ENCODE peak calls at places on chromosomes 7 and 10, in four cellular contexts. G is GM12878, X is HepG2, Q is H1. I is an unnamed sample.

GRCh38 chr10:67815571-67816059 is 22.4 kb downstream of the DNAJC12 start:
- DNase-seq in G (no peak), X (no peak), Q (no peak), I (no peak)

GRCh38 chr7:19239951-19240350 is 94.7 kb upstream of the FERD3L start:
- DNase-seq in G (no peak), X (no peak), Q (no peak), I (no peak)

GRCh38 chr7:98826811-98827231 is 43.0 kb downstream of the TMEM130 start:
- DNase-seq in G (no peak), X (no peak), Q (no peak), I (no peak)

GRCh38 chr10:63497321-63497720 is 23.9 kb upstream of the REEP3 start:
- DNase-seq in G (no peak), X (no peak), Q (no peak), I (no peak)

GRCh38 chr10:110919971-110920881 is 822 bp downstream of the SHOC2 start:
- DNase-seq in G (peak), X (no peak), Q (peak), I (peak)

GRCh38 chr10:76205361-76205760 is 773.9 kb downstream of the LRMDA start:
- DNase-seq in G (no peak), X (no peak), Q (no peak), I (no peak)

GRCh38 chr7:137354361-137354760 is 10.8 kb upstream of the PTN start:
- DNase-seq in G (no peak), X (no peak), Q (no peak), I (no peak)

GRCh38 chr10:73398024-73398423 is 15.8 kb downstream of the ANXA7 start:
- DNase-seq in G (no peak), X (no peak), Q (peak), I (peak)

GRCh38 chr10:97771055-97771811 is 566 bp downstream of the SFRP5 start:
- DNase-seq in G (no peak), X (no peak), Q (peak), I (no peak)

GRCh38 chr10:100985336-100985735 is 2.0 kb downstream of the MRPL43 start:
- DNase-seq in G (no peak), X (peak), Q (no peak), I (peak)

GRCh38 chr10:25875555-25876165 is 58.4 kb upstream of the MYO3A start:
- DNase-seq in G (peak), X (peak), Q (peak), I (peak)

GRCh38 chr7:139791316-139791715 is 13.5 kb upstream of the HIPK2 start:
- DNase-seq in G (no peak), X (no peak), Q (no peak), I (no peak)

GRCh38 chr7:12764355-12765000 is 77.0 kb downstream of the ARL4A start:
- DNase-seq in G (no peak), X (no peak), Q (no peak), I (no peak)

GRCh38 chr10:17024461-17024860 is 105.2 kb downstream of the CUBN start:
- DNase-seq in G (no peak), X (no peak), Q (no peak), I (no peak)

GRCh38 chr10:93259126-93259525 is 185.4 kb downstream of the CYP26A1 start:
- DNase-seq in G (no peak), X (no peak), Q (no peak), I (no peak)

GRCh38 chr10:62081322-62081945 is 179.9 kb downstream of the ARID5B start:
- DNase-seq in G (no peak), X (no peak), Q (no peak), I (no peak)

GRCh38 chr7:43141091-43141490 is 28.6 kb downstream of the HECW1 start:
- DNase-seq in G (no peak), X (no peak), Q (peak), I (no peak)

GRCh38 chr10:103193820-103194529 is 903 bp upstream of the NT5C2 start:
- DNase-seq in G (peak), X (no peak), Q (no peak), I (no peak)

GRCh38 chr10:89314676-89315075 is 12.8 kb downstream of the IFIT2 start:
- DNase-seq in G (no peak), X (no peak), Q (no peak), I (no peak)

GRCh38 chr10:93654201-93654600 is 41.9 kb downstream of the PDE6C start:
- DNase-seq in G (no peak), X (no peak), Q (no peak), I (no peak)

GRCh38 chr10:7525314-7526016 is 114.6 kb upstream of the SFMBT2 start:
- DNase-seq in G (peak), X (peak), Q (peak), I (peak)

GRCh38 chr10:69234447-69234846 is 14.3 kb downstream of the HKDC1 start:
- DNase-seq in G (no peak), X (no peak), Q (no peak), I (no peak)

GRCh38 chr7:8175929-8176369 is 86.0 kb downstream of the ICA1 start:
- DNase-seq in G (no peak), X (peak), Q (no peak), I (no peak)

GRCh38 chr7:73761854-73762658 is 8.0 kb downstream of the CLDN3 start:
- DNase-seq in G (no peak), X (no peak), Q (peak), I (no peak)
- TF ChIP-seq BRCA1 in G (no peak), X (no peak), Q (no peak), I (no peak)

GRCh38 chr7:157759246-157759805 is 422.5 kb downstream of the DNAJB6 start:
- DNase-seq in G (no peak), X (no peak), Q (no peak), I (no peak)

GRCh38 chr7:157762824-157763223 is 426.0 kb downstream of the DNAJB6 start:
- DNase-seq in G (no peak), X (no peak), Q (no peak), I (no peak)

GRCh38 chr7:157757776-157758467 is 421.1 kb downstream of the DNAJB6 start:
- DNase-seq in G (no peak), X (no peak), Q (peak), I (no peak)

GRCh38 chr7:157758468-157759245 is 421.9 kb downstream of the DNAJB6 start:
- DNase-seq in G (no peak), X (no peak), Q (no peak), I (no peak)

DNA sequence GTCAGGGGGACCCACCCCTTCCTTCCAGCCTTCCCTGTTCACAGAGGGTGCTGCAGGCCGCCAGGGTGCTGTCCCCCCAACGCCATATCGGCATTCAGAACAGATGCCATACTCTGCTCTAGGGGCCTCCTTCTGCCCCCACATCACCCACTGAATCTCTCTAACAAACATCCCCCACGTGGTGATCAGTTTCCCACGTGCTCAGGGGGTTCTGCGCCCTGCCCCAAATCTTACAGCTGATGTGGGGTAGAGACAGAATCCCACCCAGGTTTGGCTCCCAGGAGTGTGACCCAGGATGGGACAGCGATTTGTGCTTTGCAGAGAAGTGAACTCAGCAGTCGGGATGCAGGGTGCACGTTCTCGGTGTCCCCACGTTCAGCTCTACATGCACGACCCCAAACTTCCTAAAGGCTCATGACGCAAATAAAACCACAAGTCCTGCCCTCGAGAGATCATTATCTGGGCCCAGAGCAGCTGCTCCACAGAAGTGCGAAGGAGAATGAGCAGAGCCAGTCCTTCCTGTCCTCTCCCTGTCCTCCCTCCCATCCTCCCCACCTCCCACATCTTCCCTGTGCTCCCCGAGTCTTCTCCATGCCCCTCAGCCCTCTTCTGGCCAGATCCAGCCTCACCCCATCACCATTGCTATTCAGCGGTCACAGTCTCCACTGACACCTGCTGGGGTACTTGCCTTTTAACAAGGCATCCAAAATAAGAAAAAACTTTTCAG is 423.4 kb downstream of the DNAJB6 start:
- DNase-seq in G (no peak), X (no peak), Q (no peak), I (no peak)
- TF ChIP-seq BRCA1 in G (no peak), X (no peak), Q (no peak), I (no peak)

DNA sequence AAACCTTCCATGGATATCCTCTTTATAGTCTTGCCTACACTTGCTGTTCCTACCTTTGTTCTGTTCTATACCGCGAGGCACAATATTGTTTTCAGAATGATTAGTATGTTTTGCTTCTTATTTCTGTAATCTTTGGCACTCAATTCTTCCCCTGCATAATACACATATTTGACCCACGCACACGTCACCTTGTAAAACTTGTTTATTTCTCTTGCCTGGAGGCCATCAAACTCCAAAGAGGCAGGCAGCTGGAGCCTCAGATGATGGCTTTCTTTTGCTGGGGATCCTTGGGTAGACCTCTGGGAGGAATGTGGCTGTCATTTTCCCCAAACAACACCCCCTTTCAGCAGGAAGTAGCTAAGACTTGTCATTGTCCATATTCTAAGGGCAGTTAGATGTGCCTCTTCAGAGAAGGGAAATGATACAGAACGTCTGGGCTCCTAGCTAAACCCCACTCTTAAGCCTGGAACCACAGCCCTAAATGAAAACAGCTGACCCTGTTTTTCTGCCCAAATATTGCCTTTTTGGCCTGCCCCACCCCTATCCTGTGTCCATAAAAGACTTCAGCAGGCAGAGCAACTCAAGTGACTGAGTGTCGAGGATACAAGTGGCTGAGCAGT is 111.3 kb downstream of the ITGB8 start:
- DNase-seq in G (no peak), X (no peak), Q (no peak), I (no peak)
- TF ChIP-seq BRCA1 in G (no peak), X (no peak), Q (no peak), I (no peak)

GRCh38 chr10:4034907-4035581 is 250.0 kb upstream of the KLF6 start:
- DNase-seq in G (no peak), X (no peak), Q (no peak), I (no peak)
- TF ChIP-seq BRCA1 in G (no peak), X (no peak), Q (no peak), I (no peak)

GRCh38 chr10:70528726-70529362 is 50.3 kb downstream of the PALD1 start:
- DNase-seq in G (no peak), X (peak), Q (no peak), I (peak)
- TF ChIP-seq BRCA1 in G (no peak), X (no peak), Q (no peak), I (no peak)

DNA sequence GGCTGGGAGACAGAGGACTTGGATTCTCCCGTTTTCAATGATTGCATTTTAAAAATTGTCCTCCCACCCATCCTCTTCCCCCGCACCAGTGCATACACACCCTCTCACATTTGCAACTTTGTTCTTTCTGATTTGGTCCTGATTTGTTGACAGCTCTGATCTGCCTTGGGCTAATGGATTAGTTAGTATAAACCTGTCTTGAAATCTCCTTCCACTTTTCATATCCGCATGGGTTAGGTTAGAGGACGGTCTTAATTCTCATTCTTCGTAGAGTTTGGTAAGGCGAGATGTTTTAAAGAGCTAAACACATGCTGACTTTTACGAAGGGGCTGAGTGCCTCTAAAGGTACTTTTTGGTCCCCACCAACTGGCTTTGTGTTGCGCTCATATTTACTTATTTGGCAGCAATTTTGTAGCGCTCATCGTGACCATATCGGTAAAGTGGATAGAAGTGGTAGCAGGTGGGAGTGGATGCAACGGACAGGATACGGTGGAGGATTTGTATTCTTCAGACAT is 1.1 kb downstream of the AHR start:
- DNase-seq in G (no peak), X (no peak), Q (no peak), I (no peak)
- TF ChIP-seq BRCA1 in G (no peak), X (no peak), Q (no peak), I (no peak)

GRCh38 chr7:44321796-44322195 is 3.6 kb downstream of the CAMK2B start:
- DNase-seq in G (no peak), X (no peak), Q (peak), I (no peak)

GRCh38 chr7:44318296-44318695 is 7.1 kb downstream of the CAMK2B start:
- DNase-seq in G (no peak), X (no peak), Q (peak), I (no peak)

GRCh38 chr7:44322631-44323363 is 2.6 kb downstream of the CAMK2B start:
- DNase-seq in G (no peak), X (no peak), Q (peak), I (no peak)

GRCh38 chr7:44320794-44321371 is 4.5 kb downstream of the CAMK2B start:
- DNase-seq in G (no peak), X (no peak), Q (peak), I (no peak)

DNA sequence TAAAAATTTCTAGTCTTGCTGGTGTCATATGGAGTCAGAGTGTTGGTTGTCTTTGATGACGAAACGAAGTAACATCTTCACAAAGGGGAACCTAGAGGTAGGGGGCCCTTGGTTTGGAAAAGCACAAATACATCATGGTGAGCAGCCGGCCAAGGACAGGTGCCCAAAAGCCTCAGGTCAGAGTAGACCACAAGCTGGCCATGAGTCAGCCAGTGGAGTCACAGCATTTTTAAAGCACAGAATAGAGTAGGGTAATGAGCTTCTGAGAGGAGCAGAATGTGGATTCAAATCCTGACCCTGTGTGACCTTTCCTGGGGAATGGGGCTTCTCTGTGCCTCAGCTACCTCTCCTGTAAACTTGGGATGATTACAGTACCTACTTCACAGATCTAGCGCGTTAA is 5.3 kb downstream of the CAMK2B start:
- DNase-seq in G (no peak), X (no peak), Q (no peak), I (no peak)
- TF ChIP-seq BRCA1 in G (no peak), X (no peak), Q (no peak), I (no peak)

GRCh38 chr10:79937256-79937635 is 11.7 kb downstream of the SFTPD start:
- DNase-seq in G (no peak), X (no peak), Q (no peak), I (no peak)

GRCh38 chr10:79938728-79939380 is 10.1 kb downstream of the SFTPD start:
- DNase-seq in G (no peak), X (no peak), Q (no peak), I (peak)

GRCh38 chr10:79939969-79940368 is 8.9 kb downstream of the SFTPD start:
- DNase-seq in G (no peak), X (no peak), Q (peak), I (no peak)

GRCh38 chr10:79936625-79937255 is 12.2 kb downstream of the SFTPD start:
- DNase-seq in G (no peak), X (no peak), Q (peak), I (no peak)

DNA sequence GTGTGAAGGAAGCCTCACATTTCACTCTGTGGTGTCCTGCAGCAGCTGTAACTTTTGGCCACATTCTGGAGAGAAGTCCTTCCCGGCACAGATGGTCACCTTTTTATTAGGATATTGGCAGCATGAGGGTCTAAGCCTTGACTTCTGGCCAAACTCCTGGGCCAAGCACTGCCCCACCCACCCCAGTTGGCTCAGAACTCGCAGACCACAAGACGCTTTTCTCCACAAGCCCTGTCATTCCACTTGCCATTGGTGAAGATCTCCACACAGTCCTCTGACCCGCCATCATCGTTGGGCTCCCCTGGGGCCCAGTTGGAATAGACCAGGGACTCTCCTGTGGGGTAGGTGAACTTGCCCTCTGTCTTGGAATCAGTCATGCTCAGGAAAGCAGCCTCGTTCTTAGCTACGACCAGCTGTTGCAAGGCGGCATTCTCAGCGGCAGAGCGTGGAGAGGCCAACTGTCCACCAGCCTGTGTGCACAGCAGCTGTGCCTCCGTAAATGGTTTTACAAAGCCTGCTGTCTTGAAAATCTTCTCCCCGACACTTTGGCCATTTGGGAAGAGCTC is 11.2 kb downstream of the SFTPD start:
- DNase-seq in G (no peak), X (no peak), Q (peak), I (no peak)
- TF ChIP-seq BRCA1 in G (no peak), X (no peak), Q (no peak), I (no peak)

I was measured in K562.